ENCODE peak calls at places on chromosomes 12 and 14, in five cellular contexts. T is esophagus squamous epithelium, D is transverse colon, Q is thyroid gland, M is heart left ventricle. A is an unnamed sample.

GRCh38 chr14:33435911-33436310 is 497.2 kb downstream of the NPAS3 start:
- DNase-seq in Q (no peak), D (no peak), T (no peak), M (no peak), A (no peak)

GRCh38 chr12:113057565-113058485 is 1.3 kb downstream of the DTX1 start:
- DNase-seq in M (no peak), T (no peak), Q (no peak), D (no peak), A (no peak)

GRCh38 chr14:76250345-76250744 is 98.6 kb downstream of the GPATCH2L start:
- DNase-seq in D (no peak), T (no peak), M (no peak), Q (no peak), A (no peak)

GRCh38 chr14:81219210-81219820 is 1.4 kb downstream of the GTF2A1 start:
- DNase-seq in T (peak; percentile 60), Q (peak; percentile 96), M (peak; percentile 95), D (peak; percentile 95), A (peak; percentile 33)

GRCh38 chr12:72228424-72228823 is 43.7 kb upstream of the TRHDE start:
- DNase-seq in T (no peak), Q (no peak), D (no peak), M (no peak), A (no peak)

GRCh38 chr14:80798211-80798610 is 143.3 kb downstream of the CEP128 start:
- DNase-seq in M (no peak), T (no peak), Q (no peak), D (no peak), A (no peak)

GRCh38 chr14:50957296-50957695 is 13.0 kb upstream of the PYGL start:
- DNase-seq in D (no peak), Q (no peak), M (no peak), T (no peak), A (no peak)

GRCh38 chr14:81269100-81269978 is 48.6 kb upstream of the GTF2A1 start:
- DNase-seq in T (no peak), D (no peak), M (no peak), Q (no peak), A (peak; percentile 17)

GRCh38 chr14:70292716-70293115 is 66.8 kb downstream of the COX16 start:
- DNase-seq in M (no peak), D (no peak), Q (no peak), T (no peak), A (no peak)

GRCh38 chr12:69523433-69524330 is 53.5 kb downstream of the FRS2 start:
- DNase-seq in D (no peak), M (peak; percentile 34), Q (no peak), T (no peak), A (no peak)

GRCh38 chr14:104444159-104445030 is 135.2 kb upstream of the C14orf180 start:
- DNase-seq in Q (no peak), D (no peak), M (no peak), T (no peak), A (no peak)

GRCh38 chr14:101584049-101584859 is 23.0 kb downstream of the DIO3 start:
- DNase-seq in D (no peak), T (no peak), Q (no peak), M (peak; percentile 2), A (no peak)

GRCh38 chr12:64747681-64748080 is 11.5 kb downstream of the GNS start:
- DNase-seq in Q (no peak), D (no peak), M (no peak), T (no peak), A (no peak)

GRCh38 chr14:68782091-68782981 is 10.5 kb downstream of the ZFP36L1 start:
- DNase-seq in T (no peak), M (peak; percentile 14), D (no peak), Q (no peak), A (no peak)

GRCh38 chr12:49783917-49784676 is 42.7 kb downstream of the TMBIM6 start:
- DNase-seq in Q (no peak), D (no peak), M (no peak), T (no peak), A (no peak)

GRCh38 chr14:68248481-68249255 is 429.1 kb downstream of the RAD51B start:
- DNase-seq in M (no peak), T (no peak), D (no peak), Q (peak; percentile 15), A (no peak)

GRCh38 chr12:42446761-42447160 is 120.8 kb downstream of the PPHLN1 start:
- DNase-seq in D (no peak), Q (peak; percentile 79), M (no peak), T (no peak), A (no peak)

GRCh38 chr12:29148958-29149690 is at the start of gene FAR2:
- DNase-seq in M (peak; percentile 68), Q (no peak), T (no peak), D (peak; percentile 77), A (peak; percentile 32)
- TF ChIP-seq POLR2A in M (no peak), Q (no peak), T (no peak), D (peak; percentile 81), A (no peak)

DNA sequence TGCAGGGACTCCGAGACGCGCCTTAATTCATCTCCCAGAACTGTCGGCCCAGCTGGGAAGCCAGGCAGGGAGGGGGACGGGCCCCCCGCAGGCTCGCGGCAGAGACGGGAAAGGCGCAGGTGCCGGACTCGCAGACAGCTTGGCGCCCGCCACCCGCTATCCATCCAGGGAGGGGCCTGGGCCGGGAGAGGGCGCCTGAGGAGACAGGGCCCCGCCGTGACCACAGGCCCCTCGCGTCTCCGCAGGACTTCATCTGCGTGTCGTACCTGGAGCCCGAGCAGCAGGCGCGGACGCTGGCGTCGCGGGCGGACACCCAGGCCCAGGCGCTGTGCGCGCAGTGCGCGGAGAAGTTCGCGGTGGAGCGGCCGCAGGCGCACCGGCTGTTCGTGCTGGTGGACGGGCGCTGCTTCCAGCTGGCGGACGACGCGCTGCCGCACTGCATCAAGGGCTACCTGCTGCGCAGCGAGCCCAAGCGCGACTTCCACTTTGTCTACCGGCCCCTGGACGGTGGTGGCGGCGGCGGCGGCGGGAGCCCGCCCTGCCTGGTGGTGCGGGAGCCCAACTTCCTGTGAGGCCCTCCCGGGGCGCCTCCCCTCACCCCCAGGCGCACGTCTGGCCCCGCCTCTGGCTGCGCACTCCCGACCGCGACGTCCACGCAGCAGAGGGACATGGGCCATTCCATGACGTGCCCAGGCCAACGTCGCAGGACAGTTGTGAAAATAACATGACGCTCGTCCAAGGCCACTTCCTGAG is 60.6 kb downstream of the LGMN start:
- DNase-seq in M (no peak), Q (peak; percentile 65), T (no peak), D (no peak), A (no peak)
- TF ChIP-seq POLR2A in M (no peak), Q (peak; percentile 54), T (no peak), D (no peak), A (no peak)

DNA sequence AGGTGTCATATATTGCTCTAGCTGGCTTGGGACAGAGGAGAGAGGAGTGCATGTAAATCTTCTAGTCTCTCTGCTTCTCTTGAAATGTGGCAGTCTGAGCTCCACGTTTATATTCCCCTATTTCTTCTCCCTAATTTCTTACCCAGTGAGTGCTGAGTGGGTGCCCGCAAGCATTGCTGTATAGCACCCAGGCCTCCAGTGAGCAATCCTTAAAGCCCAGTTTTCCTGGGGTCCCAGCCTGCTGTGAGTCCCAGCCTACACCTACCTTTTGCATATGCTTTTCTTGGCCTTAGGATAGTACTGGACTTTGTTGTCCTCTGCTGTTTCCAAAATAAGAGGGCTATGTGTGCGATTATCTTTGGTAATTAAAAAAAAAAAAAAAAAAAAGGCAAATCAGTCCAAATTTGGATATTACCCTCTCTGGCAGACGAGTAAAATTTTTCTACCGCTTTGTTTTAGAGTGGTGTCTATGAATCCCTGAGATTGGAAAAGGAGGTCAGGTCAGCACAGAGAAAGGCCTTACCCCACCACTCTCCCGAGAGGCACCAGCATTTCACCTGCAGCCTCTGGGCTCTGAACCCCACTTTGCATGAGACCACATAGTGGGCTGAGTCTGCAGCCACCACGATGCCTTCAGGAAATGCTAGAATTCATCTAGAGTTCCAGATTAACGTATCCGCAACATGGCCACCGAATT is 1.1 kb downstream of the MGST1 start:
- DNase-seq in D (no peak), T (no peak), Q (peak; percentile 7), M (no peak), A (no peak)
- TF ChIP-seq POLR2A in D (no peak), T (no peak), Q (peak; percentile 36), M (no peak), A (no peak)

GRCh38 chr12:110739488-110739887 is 3.2 kb downstream of the PPP1CC start:
- DNase-seq in M (no peak), Q (no peak), T (no peak), D (no peak), A (no peak)
- TF ChIP-seq POLR2A in M (no peak), Q (no peak), T (no peak), D (no peak), A (no peak)

DNA sequence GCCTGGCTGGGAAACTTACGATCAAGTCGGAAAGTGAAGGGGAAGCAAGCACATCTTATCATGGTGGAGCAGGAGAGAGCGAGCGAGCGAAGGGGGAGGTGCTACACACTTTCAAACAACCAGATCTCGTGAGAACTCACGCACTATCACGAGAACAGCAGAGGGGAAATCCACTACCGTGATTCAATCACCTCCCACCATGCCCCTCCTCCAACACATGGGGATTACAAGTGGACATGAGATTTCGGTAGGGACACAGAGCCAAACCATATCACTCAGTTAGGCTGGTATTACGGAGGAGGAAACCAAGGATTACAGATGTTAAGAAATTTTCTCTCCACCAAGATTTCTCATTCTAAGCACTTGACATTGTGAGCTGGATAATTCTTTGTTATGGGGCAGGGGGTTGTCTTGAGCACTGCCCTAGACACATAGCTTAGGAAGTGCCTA is 262.0 kb upstream of the G2E3 start:
- DNase-seq in M (no peak), Q (no peak), D (no peak), T (no peak), A (no peak)
- TF ChIP-seq POLR2A in M (no peak), Q (no peak), D (no peak), T (no peak), A (no peak)

GRCh38 chr12:56116267-56117081 is at the start of gene RPL41:
- DNase-seq in D (peak; percentile 97), Q (peak; percentile 94), M (peak; percentile 94), T (peak; percentile 58), A (peak; percentile 63)
- TF ChIP-seq POLR2A in D (peak; percentile 99), Q (peak; percentile 98), M (peak; percentile 80), T (peak; percentile 81), A (peak; percentile 100)

GRCh38 chr12:14256139-14256538 is 109.3 kb upstream of the ATF7IP start:
- DNase-seq in D (no peak), M (no peak), T (no peak), Q (no peak), A (no peak)

GRCh38 chr12:14257734-14258467 is 107.6 kb upstream of the ATF7IP start:
- DNase-seq in M (peak; percentile 94), D (peak; percentile 94), Q (peak; percentile 95), T (peak; percentile 81), A (no peak)

GRCh38 chr12:14256555-14257169 is 108.8 kb upstream of the ATF7IP start:
- DNase-seq in M (peak; percentile 81), Q (peak; percentile 65), D (peak; percentile 77), T (peak; percentile 20), A (no peak)

GRCh38 chr12:14258468-14258947 is 107.0 kb upstream of the ATF7IP start:
- DNase-seq in Q (peak; percentile 45), T (no peak), D (no peak), M (no peak), A (no peak)

DNA sequence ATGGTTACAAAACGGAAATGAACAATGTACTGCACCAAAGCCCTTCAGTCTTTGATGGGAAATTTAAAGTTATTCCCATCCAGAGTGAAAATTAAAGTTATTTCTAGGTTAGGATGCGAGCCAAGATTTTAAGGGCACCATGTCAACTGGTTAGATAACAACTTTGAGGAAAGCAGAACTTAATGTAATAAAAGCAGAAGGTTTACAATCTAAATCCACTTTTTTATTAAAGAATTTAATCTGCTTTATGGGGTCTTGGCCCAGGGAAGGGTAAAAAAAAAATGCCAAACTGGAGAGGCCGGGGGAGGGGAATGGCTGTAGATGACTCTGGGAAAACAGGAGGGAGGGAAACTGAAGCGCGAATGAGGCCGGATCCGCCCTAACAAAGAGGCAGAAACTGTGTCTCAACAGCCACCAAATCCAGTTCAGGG is 108.2 kb upstream of the ATF7IP start:
- DNase-seq in M (no peak), D (no peak), T (no peak), Q (no peak), A (no peak)
- TF ChIP-seq POLR2A in M (no peak), D (no peak), T (no peak), Q (peak; percentile 38), A (no peak)